ENCODE peak calls at places on chromosomes 16 and 17, in four cellular contexts. One of them, this sample, is unnamed.

GRCh38 chr17:45143101-45143670 is 5.1 kb upstream of the HEXIM1 start:
- DNase-seq in HCT116: no peak
- DNase-seq in body of pancreas: no peak
- DNase-seq in heart left ventricle: no peak
- DNase-seq in this sample: no peak

GRCh38 chr17:69525920-69526841 is 111.7 kb downstream of the MAP2K6 start:
- DNase-seq in HCT116: peak
- DNase-seq in body of pancreas: peak
- DNase-seq in heart left ventricle: no peak
- DNase-seq in this sample: no peak

GRCh38 chr17:81651692-81652091 is 4.7 kb downstream of the PDE6G start:
- DNase-seq in HCT116: no peak
- DNase-seq in body of pancreas: peak
- DNase-seq in heart left ventricle: no peak
- DNase-seq in this sample: peak

GRCh38 chr17:73228748-73229236 is 32.9 kb downstream of the CPSF4L start:
- DNase-seq in HCT116: peak
- DNase-seq in body of pancreas: peak
- DNase-seq in heart left ventricle: peak
- DNase-seq in this sample: peak

GRCh38 chr17:76540381-76541300 is 797 bp downstream of the PRCD start:
- DNase-seq in HCT116: peak
- DNase-seq in body of pancreas: peak
- DNase-seq in heart left ventricle: peak
- DNase-seq in this sample: peak

GRCh38 chr17:3759597-3760216 is 36.0 kb downstream of the HASPIN start:
- DNase-seq in HCT116: no peak
- DNase-seq in body of pancreas: no peak
- DNase-seq in heart left ventricle: no peak
- DNase-seq in this sample: no peak

GRCh38 chr16:81018496-81018895 is 11.5 kb downstream of the CENPN start:
- DNase-seq in HCT116: no peak
- DNase-seq in body of pancreas: no peak
- DNase-seq in heart left ventricle: no peak
- DNase-seq in this sample: no peak

GRCh38 chr17:57849163-57849873 is 526 bp downstream of the MRPS23 start:
- DNase-seq in HCT116: no peak
- DNase-seq in body of pancreas: no peak
- DNase-seq in heart left ventricle: no peak
- DNase-seq in this sample: no peak

GRCh38 chr17:74357466-74357809 is 4.2 kb downstream of the BTBD17 start:
- DNase-seq in HCT116: no peak
- DNase-seq in body of pancreas: no peak
- DNase-seq in heart left ventricle: no peak
- DNase-seq in this sample: no peak

GRCh38 chr16:24822974-24823373 is 22.8 kb upstream of the SLC5A11 start:
- DNase-seq in HCT116: no peak
- DNase-seq in body of pancreas: no peak
- DNase-seq in heart left ventricle: no peak
- DNase-seq in this sample: no peak

GRCh38 chr17:77433385-77434135 is 292.8 kb downstream of the SEC14L1 start:
- DNase-seq in HCT116: no peak
- DNase-seq in body of pancreas: no peak
- DNase-seq in heart left ventricle: peak
- DNase-seq in this sample: no peak

GRCh38 chr17:64781394-64781793 is 119.3 kb upstream of the SMURF2 start:
- DNase-seq in HCT116: no peak
- DNase-seq in body of pancreas: peak
- DNase-seq in heart left ventricle: peak
- DNase-seq in this sample: no peak

GRCh38 chr17:44137891-44138709 is 3.6 kb upstream of the HROB start:
- DNase-seq in HCT116: peak
- DNase-seq in body of pancreas: peak
- DNase-seq in heart left ventricle: peak
- DNase-seq in this sample: peak

GRCh38 chr17:58997756-58998553 is 108.7 kb downstream of the TRIM37 start:
- DNase-seq in HCT116: no peak
- DNase-seq in body of pancreas: no peak
- DNase-seq in heart left ventricle: no peak
- DNase-seq in this sample: no peak

GRCh38 chr17:48068491-48068961 is 20.4 kb downstream of the NFE2L1 start:
- DNase-seq in HCT116: no peak
- DNase-seq in body of pancreas: no peak
- DNase-seq in heart left ventricle: no peak
- DNase-seq in this sample: no peak

DNA sequence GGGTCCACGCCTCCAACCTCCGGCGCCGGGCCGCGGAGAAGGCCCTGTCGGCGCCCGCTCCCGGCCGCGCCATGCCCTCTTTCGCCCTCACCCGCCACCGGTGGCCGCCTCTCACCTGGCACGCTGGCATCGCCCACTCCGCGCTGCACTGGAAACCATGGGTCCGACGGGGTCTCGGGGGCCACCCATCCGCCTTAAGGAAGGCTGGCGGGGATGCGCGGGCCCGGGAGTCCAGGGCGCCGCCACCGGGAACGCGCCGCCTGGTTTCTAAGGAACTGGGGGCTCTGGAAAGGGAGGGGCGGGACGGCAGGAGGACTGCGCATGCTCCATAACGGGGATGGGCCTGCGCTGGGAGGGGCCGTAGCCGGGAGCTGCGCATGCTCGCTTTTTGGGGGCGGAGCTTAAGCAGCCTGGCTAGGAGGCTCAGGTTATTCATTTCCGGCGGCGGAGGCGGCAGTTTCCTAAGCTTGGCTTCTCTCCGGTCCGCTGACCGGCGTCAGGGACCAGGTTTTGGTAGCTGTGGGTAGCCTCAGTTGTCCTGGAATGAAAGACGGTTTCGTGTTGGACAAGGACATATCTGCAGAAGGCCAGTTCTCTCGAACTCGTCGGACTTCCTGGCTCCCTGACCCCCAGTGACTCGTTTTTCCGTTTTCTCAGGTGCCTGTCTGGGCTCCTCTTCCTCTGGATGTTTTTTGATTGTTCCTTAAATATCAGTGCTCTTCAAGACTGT is at the start of gene GFOD2:
- DNase-seq in HCT116: peak
- DNase-seq in body of pancreas: peak
- DNase-seq in heart left ventricle: peak
- DNase-seq in this sample: peak
- TF ChIP-seq POLR2A in HCT116: peak
- TF ChIP-seq POLR2A in body of pancreas: peak
- TF ChIP-seq POLR2A in heart left ventricle: no peak
- TF ChIP-seq POLR2A in this sample: peak

GRCh38 chr16:28823719-28824547 is 1.1 kb downstream of the ATXN2L start:
- DNase-seq in HCT116: peak
- DNase-seq in body of pancreas: peak
- DNase-seq in heart left ventricle: peak
- DNase-seq in this sample: peak
- TF ChIP-seq POLR2A in HCT116: peak
- TF ChIP-seq POLR2A in body of pancreas: peak
- TF ChIP-seq POLR2A in heart left ventricle: no peak
- TF ChIP-seq POLR2A in this sample: peak

GRCh38 chr16:87735270-87736002 is 30.4 kb downstream of the KLHDC4 start:
- DNase-seq in HCT116: no peak
- DNase-seq in body of pancreas: no peak
- DNase-seq in heart left ventricle: no peak
- DNase-seq in this sample: no peak
- TF ChIP-seq POLR2A in HCT116: no peak
- TF ChIP-seq POLR2A in body of pancreas: no peak
- TF ChIP-seq POLR2A in heart left ventricle: no peak
- TF ChIP-seq POLR2A in this sample: no peak

DNA sequence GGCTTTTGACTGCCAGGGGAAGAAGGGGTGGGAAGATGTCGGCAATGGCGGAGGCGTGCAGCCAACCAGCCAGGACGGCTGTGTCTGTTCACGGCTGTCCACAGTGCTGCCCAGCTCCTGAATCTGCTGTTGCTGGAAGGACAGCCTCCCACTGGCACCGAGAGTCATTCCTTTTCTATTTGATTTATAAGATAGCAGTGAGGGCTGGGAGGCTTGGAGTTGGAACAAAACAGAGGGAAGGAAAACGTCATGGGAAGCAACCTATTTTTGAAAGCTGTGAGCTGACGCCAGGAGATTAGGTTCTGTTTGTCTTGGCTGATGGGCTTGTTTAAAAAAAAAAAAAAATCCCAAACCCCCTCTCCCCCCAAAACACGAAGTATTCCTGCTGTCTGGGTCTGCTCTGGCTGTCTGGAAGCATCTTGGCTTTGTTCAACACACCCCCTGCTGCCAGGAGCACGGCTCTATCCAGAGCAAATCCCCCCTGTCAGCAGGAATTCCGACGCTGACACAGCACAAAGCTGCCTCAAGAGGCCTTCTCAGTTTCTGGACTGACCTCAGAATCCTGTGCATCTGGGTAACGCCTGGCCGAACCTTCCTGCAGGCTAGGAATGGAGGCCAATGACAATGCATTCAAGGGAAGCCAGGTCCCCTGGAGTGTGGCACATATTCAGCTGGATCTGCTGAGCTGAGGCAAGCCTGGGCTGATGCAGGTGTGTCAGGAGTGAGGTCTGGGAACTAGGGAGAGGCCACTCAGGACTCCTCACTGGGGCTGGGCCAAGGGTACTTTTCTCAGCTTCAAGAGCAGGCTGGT is 41.0 kb upstream of the SREBF1 start:
- DNase-seq in HCT116: no peak
- DNase-seq in body of pancreas: peak
- DNase-seq in heart left ventricle: peak
- DNase-seq in this sample: no peak
- TF ChIP-seq POLR2A in HCT116: no peak
- TF ChIP-seq POLR2A in body of pancreas: peak
- TF ChIP-seq POLR2A in heart left ventricle: no peak
- TF ChIP-seq POLR2A in this sample: no peak

GRCh38 chr17:7614422-7615264 is at the start of gene FXR2:
- DNase-seq in HCT116: peak
- DNase-seq in body of pancreas: peak
- DNase-seq in heart left ventricle: peak
- DNase-seq in this sample: peak
- TF ChIP-seq POLR2A in HCT116: no peak
- TF ChIP-seq POLR2A in body of pancreas: peak
- TF ChIP-seq POLR2A in heart left ventricle: peak
- TF ChIP-seq POLR2A in this sample: peak

GRCh38 chr16:30355144-30355953 is at the start of gene CD2BP2:
- DNase-seq in HCT116: peak
- DNase-seq in body of pancreas: peak
- DNase-seq in heart left ventricle: peak
- DNase-seq in this sample: peak

GRCh38 chr16:30355954-30356308 is 823 bp upstream of the CD2BP2 start:
- DNase-seq in HCT116: no peak
- DNase-seq in body of pancreas: no peak
- DNase-seq in heart left ventricle: no peak
- DNase-seq in this sample: no peak

GRCh38 chr16:30352488-30353401 is 2.4 kb downstream of the CD2BP2 start:
- DNase-seq in HCT116: no peak
- DNase-seq in body of pancreas: no peak
- DNase-seq in heart left ventricle: no peak
- DNase-seq in this sample: no peak

GRCh38 chr16:30353438-30354129 is 1.5 kb downstream of the CD2BP2 start:
- DNase-seq in HCT116: no peak
- DNase-seq in body of pancreas: no peak
- DNase-seq in heart left ventricle: no peak
- DNase-seq in this sample: no peak

DNA sequence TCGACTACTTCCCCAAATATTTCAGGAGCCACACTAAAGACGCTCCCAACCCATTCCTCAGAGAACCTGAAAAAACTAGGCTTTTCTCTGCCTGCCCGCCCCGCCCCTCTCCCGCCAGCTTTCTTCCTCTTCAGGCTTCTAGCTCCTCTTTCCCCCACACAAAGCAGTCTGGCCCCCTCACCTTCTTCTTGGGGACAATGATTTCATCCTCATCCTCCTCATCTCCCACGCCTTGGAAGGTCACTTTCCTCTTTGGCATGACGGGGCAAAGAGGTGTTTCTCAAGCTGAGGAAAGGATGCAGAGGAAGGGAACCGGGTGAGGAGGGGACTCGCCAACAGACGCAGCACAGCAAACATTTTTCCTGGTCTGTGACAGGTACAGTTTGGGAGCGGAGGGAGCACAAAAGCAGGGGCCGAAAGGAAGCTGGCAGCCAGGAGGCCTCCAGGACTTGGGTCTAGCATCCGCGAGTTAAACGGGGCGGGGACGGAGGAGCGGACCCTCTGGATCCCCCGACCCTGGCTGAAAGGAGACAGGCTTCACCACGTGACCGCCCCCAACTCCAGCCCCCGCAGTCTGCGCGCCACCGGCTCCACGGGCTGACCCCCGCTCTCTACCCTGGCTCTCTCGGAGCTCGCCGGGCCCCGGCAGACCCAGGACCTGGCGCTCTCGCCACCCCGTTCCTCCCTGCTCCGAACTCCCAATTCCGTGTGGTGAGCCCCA is 525 bp downstream of the CD2BP2 start:
- DNase-seq in HCT116: no peak
- DNase-seq in body of pancreas: no peak
- DNase-seq in heart left ventricle: peak
- DNase-seq in this sample: no peak
- TF ChIP-seq POLR2A in HCT116: no peak
- TF ChIP-seq POLR2A in body of pancreas: no peak
- TF ChIP-seq POLR2A in heart left ventricle: no peak
- TF ChIP-seq POLR2A in this sample: no peak

GRCh38 chr16:87391950-87392822 is at the start of gene MAP1LC3B:
- DNase-seq in HCT116: peak
- DNase-seq in body of pancreas: peak
- DNase-seq in heart left ventricle: peak
- DNase-seq in this sample: peak
- TF ChIP-seq POLR2A in HCT116: peak
- TF ChIP-seq POLR2A in body of pancreas: peak
- TF ChIP-seq POLR2A in heart left ventricle: peak
- TF ChIP-seq POLR2A in this sample: peak

This sample was measured in H54.